ENCODE peak calls at places on chromosomes 12 and 14, in four cellular contexts. N is HepG2, V is GM12878, Z is K562. I is an unnamed sample.

GRCh38 chr12:43621262-43621661 is 69.3 kb upstream of the ADAMTS20 start:
- DNase-seq in V (no peak), Z (no peak), N (no peak), I (no peak)

GRCh38 chr12:130162267-130162666 is at the start of gene FZD10:
- DNase-seq in N (no peak), V (no peak), Z (no peak), I (peak)

GRCh38 chr12:124923906-124924734 is 9.7 kb upstream of the UBC start:
- DNase-seq in V (no peak), Z (peak), N (no peak), I (no peak)

GRCh38 chr12:8045952-8046944 is 13.7 kb downstream of the FOXJ2 start:
- DNase-seq in Z (peak), N (peak), V (no peak), I (peak)

GRCh38 chr14:77240336-77240915 is 30.6 kb downstream of the NGB start:
- DNase-seq in N (no peak), V (no peak), Z (no peak), I (no peak)

GRCh38 chr14:24473211-24473610 is 30.6 kb upstream of the SDR39U1 start:
- DNase-seq in V (no peak), N (no peak), Z (no peak), I (no peak)

GRCh38 chr14:68651075-68651474 is 141.8 kb downstream of the ZFP36L1 start:
- DNase-seq in N (no peak), V (no peak), Z (no peak), I (no peak)

GRCh38 chr14:74616507-74616906 is 4.5 kb upstream of the LTBP2 start:
- DNase-seq in N (no peak), Z (no peak), V (no peak), I (no peak)

GRCh38 chr12:105085537-105085936 is 1.3 kb upstream of the ALDH1L2 start:
- DNase-seq in N (no peak), Z (no peak), V (no peak), I (no peak)

GRCh38 chr12:123937707-123938600 is 34.7 kb downstream of the CCDC92 start:
- DNase-seq in Z (no peak), N (no peak), V (no peak), I (no peak)

GRCh38 chr14:68694516-68695235 is 98.2 kb downstream of the ZFP36L1 start:
- DNase-seq in Z (no peak), V (no peak), N (no peak), I (no peak)

GRCh38 chr12:49187184-49187583 is 1.7 kb downstream of the TUBA1A start:
- DNase-seq in Z (no peak), V (no peak), N (no peak), I (no peak)

GRCh38 chr14:85516239-85517112 is 13.5 kb upstream of the FLRT2 start:
- DNase-seq in V (no peak), Z (no peak), N (no peak), I (no peak)

GRCh38 chr14:54191846-54192245 is 205.0 kb upstream of the CDKN3 start:
- DNase-seq in Z (no peak), V (no peak), N (no peak), I (no peak)

GRCh38 chr12:119365451-119365850 is 30.9 kb downstream of the CCDC60 start:
- DNase-seq in N (peak), Z (no peak), V (no peak), I (no peak)

GRCh38 chr12:94649349-94650142 is 811 bp downstream of the TMCC3 start:
- DNase-seq in Z (no peak), N (no peak), V (no peak), I (peak)

GRCh38 chr12:115383668-115384067 is 699.7 kb upstream of the TBX3 start:
- DNase-seq in N (no peak), V (no peak), Z (no peak), I (no peak)

GRCh38 chr14:56487090-56487667 is 92.4 kb upstream of the TMEM260 start:
- DNase-seq in Z (no peak), V (no peak), N (no peak), I (peak)

GRCh38 chr12:50314629-50315312 is 31.5 kb upstream of the LIMA1 start:
- DNase-seq in N (peak), V (no peak), Z (peak), I (peak)

GRCh38 chr14:64501326-64502171 is 2.1 kb downstream of the ZBTB25 start:
- DNase-seq in Z (no peak), N (peak), V (no peak), I (peak)

GRCh38 chr12:91833780-91834359 is 311.8 kb downstream of the BTG1 start:
- DNase-seq in N (no peak), Z (no peak), V (no peak), I (no peak)

DNA sequence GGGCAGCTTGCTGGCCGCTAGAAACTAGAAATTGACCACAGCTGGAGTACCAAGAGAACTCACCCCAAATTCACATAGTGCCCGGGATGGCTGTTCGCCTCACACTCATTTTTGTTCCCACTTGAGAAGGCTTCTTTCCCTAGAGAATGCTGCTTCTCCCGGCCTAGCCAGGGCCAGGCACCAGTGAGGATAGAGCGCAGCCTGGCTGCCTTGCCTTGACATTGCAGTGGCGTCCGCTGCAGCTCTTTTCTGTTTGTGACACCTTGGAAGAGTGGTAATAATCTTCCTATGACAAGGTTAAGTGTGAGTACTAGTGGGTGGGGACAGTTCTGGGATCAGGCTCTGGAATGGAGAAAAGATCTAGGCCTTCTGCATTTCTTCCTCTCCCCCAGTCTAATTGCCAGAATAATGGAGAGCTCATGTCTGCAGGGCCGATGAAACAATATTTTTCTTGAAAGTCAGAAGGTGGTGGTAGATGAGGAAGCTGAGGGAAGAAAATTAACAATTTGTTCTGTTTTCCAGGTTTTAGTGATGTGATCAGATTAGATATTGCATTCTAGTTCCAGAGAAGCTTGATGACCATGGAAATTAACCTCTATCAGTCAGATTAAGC is 3.7 kb downstream of the TMEM253 start:
- DNase-seq in V (no peak), N (no peak), Z (peak), I (peak)
- TF ChIP-seq FOXK2 in V (no peak), N (no peak), Z (no peak), I (no peak)

GRCh38 chr12:14384783-14385638 is 19.5 kb downstream of the ATF7IP start:
- DNase-seq in Z (peak), V (peak), N (peak), I (peak)
- TF ChIP-seq FOXK2 in Z (peak), V (no peak), N (no peak), I (no peak)

DNA sequence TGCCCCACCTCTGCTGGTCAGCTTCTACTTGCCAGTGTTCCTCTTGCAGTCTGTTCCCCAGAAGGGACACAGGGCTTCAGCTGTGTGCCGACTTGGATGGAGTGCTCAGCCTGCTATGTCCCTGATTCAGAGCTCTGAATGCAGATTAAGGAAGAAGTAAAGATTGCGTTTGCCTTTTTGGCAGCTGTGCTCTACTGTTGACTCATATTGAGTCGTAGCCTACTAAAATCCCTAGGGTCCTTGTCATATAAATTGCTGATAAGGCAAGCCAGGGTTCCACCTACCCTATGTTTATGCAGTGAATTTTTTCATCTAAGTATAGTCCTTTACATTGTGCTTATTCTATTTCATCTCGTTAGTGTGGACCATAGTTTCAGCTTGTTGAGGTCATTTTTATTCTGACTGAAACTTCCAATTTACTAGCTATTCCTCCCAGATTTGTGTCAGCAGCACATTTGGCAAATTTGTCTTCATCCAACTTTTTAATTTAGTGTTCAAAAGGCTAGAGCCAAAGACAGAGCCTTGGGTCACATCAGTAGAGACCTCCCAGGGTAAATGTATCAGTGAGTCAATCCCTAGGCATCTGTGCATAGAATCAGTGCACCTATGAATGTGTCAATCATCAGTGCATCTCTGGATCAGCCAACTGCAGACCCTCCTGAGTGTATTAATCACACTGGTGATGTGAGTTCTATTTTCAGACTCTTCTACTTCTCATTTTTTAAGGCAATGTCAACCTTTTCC is 31.9 kb downstream of the CACNA1C start:
- DNase-seq in N (no peak), V (no peak), Z (no peak), I (no peak)
- TF ChIP-seq FOXK2 in N (no peak), V (no peak), Z (no peak), I (no peak)

DNA sequence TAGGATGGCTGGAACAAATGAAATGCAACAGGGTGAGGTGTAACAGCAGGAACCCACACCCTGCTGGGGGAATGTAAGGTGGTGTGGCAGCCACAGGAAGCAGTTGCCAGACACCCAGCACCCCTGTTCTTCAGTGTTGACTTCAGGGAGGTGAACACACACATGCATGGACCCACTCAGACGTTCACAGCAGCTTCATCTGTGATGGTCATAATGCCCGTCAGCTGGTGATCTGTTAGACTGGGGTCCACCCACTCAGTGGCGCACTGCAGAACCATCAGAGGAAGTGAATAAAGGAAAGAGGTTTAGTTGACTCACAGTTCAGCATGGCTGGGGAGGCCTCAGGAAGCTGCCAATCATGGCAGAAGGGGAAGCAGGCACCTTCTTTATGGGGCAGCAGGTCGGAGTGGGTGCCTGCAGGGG is 22.7 kb upstream of the TEX22 start:
- DNase-seq in V (no peak), N (no peak), Z (no peak), I (no peak)
- TF ChIP-seq FOXK2 in V (no peak), N (no peak), Z (no peak), I (no peak)

DNA sequence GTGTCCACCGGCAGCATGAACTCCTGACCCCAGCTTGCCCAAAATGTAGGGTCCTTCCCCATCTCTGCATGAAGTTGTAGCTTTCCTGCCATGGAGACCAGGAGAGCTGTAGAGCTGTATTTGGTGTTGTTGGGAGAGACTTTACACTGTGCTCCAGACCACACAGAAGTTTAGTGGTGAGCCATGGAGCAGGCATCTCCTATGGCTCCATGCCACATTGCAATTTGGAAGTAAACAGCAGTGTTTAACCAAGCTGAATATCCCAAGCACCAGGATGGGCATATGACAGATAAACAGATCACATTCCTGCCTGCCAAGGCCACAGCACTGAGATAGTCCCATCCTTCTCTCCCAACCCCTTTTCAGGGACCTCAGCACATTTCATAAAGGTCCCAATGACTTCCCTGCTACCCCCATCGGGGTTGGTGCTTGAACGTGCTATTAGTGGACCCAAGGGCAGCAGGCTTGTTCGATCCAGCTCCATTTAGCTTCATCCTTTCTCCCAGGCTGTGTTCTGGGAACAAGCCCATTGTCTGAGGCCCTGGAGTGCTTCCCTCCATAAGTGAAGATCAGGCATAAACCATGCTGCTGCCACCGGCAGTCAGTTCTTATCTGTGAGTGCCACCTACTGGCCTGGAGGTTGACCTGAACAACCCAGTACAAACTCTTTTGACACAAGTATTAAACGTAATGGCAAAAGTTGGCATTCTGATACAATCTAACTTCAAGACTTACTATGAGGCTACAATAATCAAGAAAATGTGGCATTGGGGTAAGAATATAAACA is 172.3 kb upstream of the ATXN7L3B start:
- DNase-seq in Z (peak), V (no peak), N (peak), I (peak)
- TF ChIP-seq FOXK2 in Z (no peak), V (no peak), N (no peak), I (no peak)

GRCh38 chr12:109731806-109732205 is 18.2 kb downstream of the FAM222A start:
- DNase-seq in N (no peak), Z (no peak), V (no peak), I (no peak)
- TF ChIP-seq FOXK2 in N (no peak), Z (no peak), V (no peak), I (no peak)

GRCh38 chr12:68324531-68324930 is 7.6 kb downstream of the MDM1 start:
- DNase-seq in V (no peak), Z (no peak), N (no peak), I (no peak)

GRCh38 chr12:68317047-68317667 is 15.0 kb downstream of the MDM1 start:
- DNase-seq in N (peak), Z (peak), V (no peak), I (peak)

GRCh38 chr12:68321140-68321539 is 11.0 kb downstream of the MDM1 start:
- DNase-seq in Z (no peak), N (no peak), V (no peak), I (no peak)

GRCh38 chr12:68319988-68320623 is 12.1 kb downstream of the MDM1 start:
- DNase-seq in V (no peak), N (no peak), Z (peak), I (no peak)
- TF ChIP-seq FOXK2 in V (no peak), N (no peak), Z (no peak), I (no peak)

I was measured in HEK293T.